ENCODE peak calls at places on chromosome 21, in eight cellular contexts. I is mucosa of descending colon, K is AG04449, W is right atrium auricular region, M is pancreas, E is heart left ventricle, H is choroid plexus epithelial cell, C is astrocyte of the spinal cord. O is an unnamed sample.

GRCh38 chr21:34609244-34609950 is 5.5 kb downstream of the RCAN1 start:
- DNase-seq in M (no peak), I (no peak), E (no peak), H (no peak), C (no peak), K (no peak), W (peak), O (no peak)

GRCh38 chr21:10521091-10521598 is at the start of gene TPTE:
- DNase-seq in H (no peak), E (no peak), K (no peak), W (no peak), I (no peak), C (no peak), M (peak), O (no peak)

GRCh38 chr21:37153935-37154350 is 80.9 kb downstream of the TTC3 start:
- DNase-seq in I (peak), H (peak), W (no peak), C (no peak), E (peak), M (no peak), K (no peak), O (peak)

GRCh38 chr21:43994646-43995045 is 17.5 kb upstream of the TRAPPC10 start:
- DNase-seq in W (no peak), H (no peak), K (no peak), E (no peak), M (no peak), I (no peak), C (no peak), O (no peak)

GRCh38 chr21:29656504-29657227 is 283.1 kb downstream of the GRIK1 start:
- DNase-seq in W (no peak), K (peak), I (no peak), M (no peak), H (peak), C (peak), E (no peak), O (peak)

GRCh38 chr21:31580866-31581276 is 78.6 kb upstream of the SOD1 start:
- DNase-seq in M (peak), W (peak), E (peak), I (no peak), C (peak), K (no peak), H (peak), O (peak)

GRCh38 chr21:28252923-28253322 is 739.8 kb downstream of the LTN1 start:
- DNase-seq in I (no peak), C (no peak), K (no peak), W (no peak), M (no peak), H (peak), E (no peak), O (no peak)

GRCh38 chr21:26115346-26115745 is 55.2 kb downstream of the APP start:
- DNase-seq in E (no peak), W (no peak), I (no peak), C (no peak), M (no peak), H (no peak), K (no peak), O (no peak)

GRCh38 chr21:34858559-34858958 is 189.8 kb downstream of the CLIC6 start:
- DNase-seq in W (no peak), M (no peak), E (no peak), C (no peak), K (no peak), I (no peak), H (no peak), O (no peak)

GRCh38 chr21:36229181-36229580 is 72.6 kb downstream of the DOP1B start:
- DNase-seq in C (no peak), K (no peak), E (no peak), H (no peak), M (no peak), I (no peak), W (no peak), O (no peak)

GRCh38 chr21:15592271-15592860 is 137.4 kb upstream of the USP25 start:
- DNase-seq in I (no peak), W (no peak), M (no peak), E (no peak), K (no peak), H (peak), C (peak), O (peak)

GRCh38 chr21:34836103-34836932 is 167.5 kb downstream of the CLIC6 start:
- DNase-seq in M (no peak), E (peak), C (peak), K (peak), W (peak), H (peak), I (peak), O (peak)

GRCh38 chr21:25561668-25562641 is 45.3 kb downstream of the MRPL39 start:
- DNase-seq in E (peak), I (peak), H (peak), K (no peak), M (peak), C (peak), W (peak), O (peak)

GRCh38 chr21:26448751-26449150 is 124.3 kb downstream of the CYYR1 start:
- DNase-seq in W (no peak), I (no peak), K (no peak), H (no peak), E (no peak), C (no peak), M (no peak), O (peak)

GRCh38 chr21:35843911-35844667 is 216.2 kb downstream of the SETD4 start:
- DNase-seq in E (no peak), C (no peak), W (no peak), H (no peak), I (no peak), K (no peak), M (no peak), O (no peak)

GRCh38 chr21:43818685-43819084 is 29.3 kb downstream of the RRP1 start:
- DNase-seq in E (no peak), I (no peak), K (no peak), M (peak), W (no peak), H (no peak), C (no peak), O (no peak)

GRCh38 chr21:40386301-40386911 is 460.6 kb downstream of the DSCAM start:
- DNase-seq in C (peak), K (no peak), E (peak), I (peak), W (peak), H (no peak), M (peak), O (no peak)

GRCh38 chr21:34004013-34004938 is 69.1 kb upstream of the MRPS6 start:
- DNase-seq in W (no peak), H (no peak), M (no peak), C (peak), E (no peak), I (no peak), K (no peak), O (peak)

GRCh38 chr21:30628109-30628508 is 6.9 kb upstream of the KRTAP20-2 start:
- DNase-seq in K (no peak), E (no peak), C (no peak), M (no peak), I (no peak), W (no peak), H (no peak), O (no peak)

GRCh38 chr21:33578214-33578613 is 10.3 kb downstream of the DONSON start:
- DNase-seq in I (no peak), E (no peak), M (no peak), W (no peak), H (peak), C (peak), K (peak), O (peak)

GRCh38 chr21:29145837-29146453 is 15.5 kb downstream of the MAP3K7CL start:
- DNase-seq in M (no peak), W (no peak), H (no peak), C (no peak), K (no peak), E (no peak), I (no peak), O (peak)

GRCh38 chr21:34029724-34030528 is 43.5 kb upstream of the MRPS6 start:
- DNase-seq in M (no peak), K (no peak), W (peak), E (peak), C (peak), H (peak), I (no peak), O (peak)

GRCh38 chr21:35236090-35236489 is 187.0 kb upstream of the RUNX1 start:
- DNase-seq in H (no peak), C (no peak), W (no peak), K (no peak), M (no peak), I (no peak), E (no peak), O (no peak)

GRCh38 chr21:35053356-35054096 is 4.4 kb upstream of the RUNX1 start:
- DNase-seq in M (no peak), I (no peak), C (no peak), W (no peak), E (no peak), K (no peak), H (peak), O (no peak)

GRCh38 chr21:43864806-43865470 is at the start of gene AGPAT3:
- DNase-seq in K (no peak), I (peak), E (peak), H (no peak), W (no peak), M (peak), C (no peak), O (no peak)

GRCh38 chr21:37093977-37094376 is 20.9 kb downstream of the TTC3 start:
- DNase-seq in H (no peak), C (no peak), W (no peak), E (no peak), K (no peak), M (no peak), I (no peak), O (no peak)

GRCh38 chr21:36048357-36048756 is 12.0 kb downstream of the SETD4 start:
- DNase-seq in I (no peak), E (no peak), W (no peak), H (no peak), M (no peak), K (no peak), C (no peak), O (no peak)

GRCh38 chr21:43311303-43311817 is 115.6 kb downstream of the SIK1 start:
- DNase-seq in M (peak), K (no peak), E (no peak), W (no peak), H (no peak), C (no peak), I (peak), O (no peak)

GRCh38 chr21:33461538-33462250 is 18.1 kb downstream of the TMEM50B start:
- DNase-seq in I (no peak), K (no peak), E (no peak), M (no peak), C (no peak), W (no peak), H (no peak), O (no peak)

GRCh38 chr21:21860888-21861287 is 862.7 kb downstream of the NCAM2 start:
- DNase-seq in H (peak), W (no peak), E (no peak), I (no peak), K (no peak), C (peak), M (no peak), O (peak)

GRCh38 chr21:37220433-37220980 is 46.6 kb downstream of the VPS26C start:
- DNase-seq in I (peak), M (peak), E (no peak), H (peak), C (peak), K (no peak), W (no peak), O (peak)

DNA sequence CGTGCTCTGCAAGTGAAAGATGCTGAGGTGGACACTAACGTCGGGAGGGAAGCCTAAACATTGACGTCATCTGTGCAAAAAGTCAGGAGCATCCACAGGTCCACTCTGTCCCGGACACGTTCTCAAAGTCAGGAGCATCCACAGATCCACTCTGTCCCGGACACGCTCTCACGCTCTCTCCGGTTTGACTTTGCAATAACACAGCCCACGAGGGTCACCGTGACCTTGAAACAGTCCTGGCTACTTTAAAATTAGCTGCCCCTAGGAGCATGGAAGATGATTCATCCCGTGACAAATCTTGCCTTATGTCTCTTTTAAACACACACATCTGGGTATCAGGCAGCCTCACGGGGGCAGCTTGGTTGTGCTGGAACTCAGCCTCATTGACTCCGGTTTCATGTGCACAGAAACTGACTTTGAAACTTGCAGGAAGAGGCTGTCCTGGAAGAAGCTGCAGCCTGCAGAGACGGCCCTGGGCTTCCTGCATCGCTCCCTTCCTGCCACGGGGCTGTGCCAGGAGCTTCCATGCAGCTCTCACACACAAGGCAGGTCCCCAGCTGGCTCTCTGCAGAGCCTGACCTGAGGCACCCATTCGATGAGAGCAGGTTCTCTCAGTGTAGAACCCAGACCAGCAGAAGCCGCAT is 18.1 kb upstream of the COL18A1 start:
- DNase-seq in I (peak), K (peak), E (peak), H (peak), W (peak), M (peak), C (peak), O (peak)
- TF ChIP-seq CTCF in I (no peak), K (peak), E (peak), H (peak), W (peak), M (no peak), C (peak), O (peak)

GRCh38 chr21:45644041-45644906 is 749 bp downstream of the PCBP3 start:
- DNase-seq in M (peak), W (no peak), K (no peak), E (no peak), I (no peak), C (peak), H (no peak), O (no peak)
- H3K4me3 ChIP-seq in M (peak), W (peak), K (peak), E (peak), I (peak), C (peak), H (peak), O (peak)

GRCh38 chr21:38631171-38631570 is 132.9 kb upstream of the ERG start:
- DNase-seq in H (no peak), K (no peak), M (no peak), I (no peak), W (no peak), E (no peak), C (peak), O (peak)

GRCh38 chr21:38626311-38626710 is 128.0 kb upstream of the ERG start:
- DNase-seq in M (no peak), C (no peak), E (no peak), I (no peak), W (no peak), K (no peak), H (no peak), O (peak)

GRCh38 chr21:38625000-38625399 is 126.7 kb upstream of the ERG start:
- DNase-seq in K (no peak), W (no peak), E (no peak), M (no peak), C (no peak), I (no peak), H (no peak), O (no peak)

GRCh38 chr21:38631676-38632075 is 133.4 kb upstream of the ERG start:
- DNase-seq in C (peak), K (no peak), H (no peak), M (no peak), I (no peak), E (no peak), W (no peak), O (peak)

DNA sequence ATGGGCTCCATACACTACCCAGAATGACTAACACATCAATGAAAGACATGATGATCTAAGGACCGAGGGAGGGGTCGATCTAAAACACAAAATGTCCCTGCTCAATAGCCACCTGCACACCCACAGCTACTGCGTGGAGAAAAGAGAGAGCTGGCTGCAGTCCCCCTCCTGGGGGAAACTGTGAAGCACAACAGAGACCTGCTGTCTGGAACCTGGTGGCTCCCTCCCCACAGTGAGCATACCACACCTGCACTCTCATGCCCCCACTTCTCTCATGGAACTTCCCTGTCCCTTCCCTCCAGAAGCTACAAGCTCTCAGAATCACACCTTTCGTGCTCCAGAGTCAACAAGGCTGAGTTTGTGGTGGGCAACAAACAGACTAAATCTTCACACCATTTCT is 130.1 kb upstream of the ERG start:
- DNase-seq in I (no peak), E (no peak), W (no peak), M (no peak), C (no peak), K (no peak), H (no peak), O (no peak)
- TF ChIP-seq CTCF in I (no peak), E (no peak), W (no peak), M (no peak), C (no peak), K (no peak), H (peak), O (no peak)

GRCh38 chr21:42248783-42249597 is 30.1 kb downstream of the ABCG1 start:
- DNase-seq in H (no peak), W (no peak), M (no peak), I (peak), K (no peak), C (no peak), E (no peak), O (no peak)
- H3K4me3 ChIP-seq in H (no peak), W (no peak), M (no peak), I (no peak), K (no peak), C (no peak), E (no peak), O (no peak)

O was measured in fibroblast of mammary gland.